ENCODE peak calls at places on chromosome 6, in six cellular contexts. B is HCT116, R is neural progenitor cell, Z is GM23248, Q is MM.1S, T is hepatocyte. Y is an unnamed sample.

GRCh38 chr6:119348308-119349040 is 1.1 kb downstream of the MAN1A1 start:
- DNase-seq in B (no peak), R (peak), T (peak), Q (peak), Z (peak), Y (peak)

GRCh38 chr6:5285081-5285480 is 23.8 kb downstream of the FARS2 start:
- DNase-seq in Z (no peak), B (no peak), R (no peak), T (no peak), Q (no peak), Y (no peak)

GRCh38 chr6:36685926-36686667 is 7.6 kb downstream of the CDKN1A start:
- DNase-seq in B (no peak), Q (no peak), Z (no peak), R (no peak), T (no peak), Y (no peak)

GRCh38 chr6:92989656-92990055 is 429.7 kb downstream of the EPHA7 start:
- DNase-seq in Q (no peak), Z (no peak), T (no peak), R (no peak), B (no peak), Y (no peak)

GRCh38 chr6:117907600-117908245 is 659 bp downstream of the SLC35F1 start:
- DNase-seq in Q (peak), T (peak), Z (peak), B (no peak), R (peak), Y (peak)

GRCh38 chr6:111862727-111863126 is 10.5 kb downstream of the FYN start:
- DNase-seq in R (peak), Z (no peak), T (no peak), Q (no peak), B (no peak), Y (peak)

GRCh38 chr6:112883095-112883494 is 536.0 kb downstream of the RFPL4B start:
- DNase-seq in R (no peak), T (no peak), Z (peak), B (no peak), Q (no peak), Y (no peak)

GRCh38 chr6:116015983-116016382 is 44.7 kb downstream of the FRK start:
- DNase-seq in Q (no peak), T (peak), B (no peak), R (no peak), Z (no peak), Y (no peak)

GRCh38 chr6:16320533-16321340 is 82.3 kb downstream of the GMPR start:
- DNase-seq in B (no peak), R (no peak), Z (peak), T (peak), Q (no peak), Y (no peak)

GRCh38 chr6:3290501-3291211 is 31.9 kb downstream of the PSMG4 start:
- DNase-seq in Q (no peak), T (no peak), R (no peak), B (no peak), Z (no peak), Y (no peak)

GRCh38 chr6:89487864-89488263 is 54.9 kb downstream of the ANKRD6 start:
- DNase-seq in B (no peak), Z (no peak), R (no peak), Q (no peak), T (peak), Y (no peak)

GRCh38 chr6:69668916-69669315 is 127.9 kb downstream of the LMBRD1 start:
- DNase-seq in Z (no peak), B (no peak), R (no peak), T (no peak), Q (no peak), Y (no peak)

GRCh38 chr6:35213824-35214756 is at the start of gene SCUBE3:
- DNase-seq in R (peak), Q (no peak), T (peak), B (no peak), Z (peak), Y (peak)

GRCh38 chr6:37631295-37631694 is 66.4 kb downstream of the MDGA1 start:
- DNase-seq in Z (no peak), R (no peak), B (no peak), Q (no peak), T (no peak), Y (no peak)

GRCh38 chr6:150915868-150916267 is 50.4 kb downstream of the MTHFD1L start:
- DNase-seq in T (no peak), Q (no peak), R (no peak), B (no peak), Z (peak), Y (no peak)

GRCh38 chr6:113246186-113246585 is 611.0 kb upstream of the MARCKS start:
- DNase-seq in B (no peak), Q (no peak), Z (no peak), T (no peak), R (no peak), Y (no peak)

GRCh38 chr6:123524781-123525180 is 112.0 kb downstream of the TRDN start:
- DNase-seq in R (no peak), T (no peak), Q (no peak), B (no peak), Z (no peak), Y (no peak)

GRCh38 chr6:110389689-110390382 is 25.5 kb downstream of the DDO start:
- DNase-seq in B (no peak), Q (peak), Z (no peak), T (no peak), R (no peak), Y (no peak)

GRCh38 chr6:56760842-56761241 is 118.2 kb upstream of the DST start:
- DNase-seq in R (no peak), Q (no peak), B (no peak), Z (no peak), T (no peak), Y (no peak)

GRCh38 chr6:43113431-43114260 is 37.5 kb downstream of the PTK7 start:
- DNase-seq in B (no peak), Z (peak), Q (no peak), T (no peak), R (no peak), Y (no peak)

GRCh38 chr6:42451146-42451594 is 556 bp downstream of the TRERF1 start:
- DNase-seq in Q (peak), R (no peak), Z (peak), B (no peak), T (no peak), Y (no peak)

GRCh38 chr6:55901765-55902164 is 26.4 kb upstream of the BMP5 start:
- DNase-seq in Z (no peak), T (no peak), Q (no peak), B (no peak), R (no peak), Y (no peak)

GRCh38 chr6:107862383-107862782 is 38.3 kb upstream of the SCML4 start:
- DNase-seq in T (no peak), B (no peak), Q (no peak), Z (no peak), R (no peak), Y (no peak)

GRCh38 chr6:33061987-33062386 is 11.5 kb downstream of the HLA-DPA1 start:
- DNase-seq in T (no peak), Q (peak), B (no peak), Z (no peak), R (no peak), Y (no peak)

GRCh38 chr6:28336284-28337024 is 506 bp upstream of the ZSCAN31 start:
- DNase-seq in B (no peak), T (peak), Z (no peak), Q (peak), R (peak), Y (no peak)

GRCh38 chr6:4583026-4583425 is 193.2 kb upstream of the CDYL start:
- DNase-seq in R (no peak), T (no peak), Z (peak), B (no peak), Q (no peak), Y (no peak)

GRCh38 chr6:43972915-43973304 is 154.3 kb downstream of the MRPL14 start:
- DNase-seq in T (peak), B (no peak), R (no peak), Q (no peak), Z (peak), Y (no peak)

GRCh38 chr6:165729307-165729936 is 66.4 kb upstream of the PDE10A start:
- DNase-seq in T (no peak), B (peak), Z (peak), Q (peak), R (peak), Y (peak)

GRCh38 chr6:3750324-3751018 is 1.0 kb downstream of the PXDC1 start:
- DNase-seq in T (peak), B (no peak), Z (peak), Q (no peak), R (peak), Y (peak)

GRCh38 chr6:123564363-123564762 is 72.4 kb downstream of the TRDN start:
- DNase-seq in R (no peak), Z (no peak), B (no peak), T (no peak), Q (no peak), Y (no peak)

DNA sequence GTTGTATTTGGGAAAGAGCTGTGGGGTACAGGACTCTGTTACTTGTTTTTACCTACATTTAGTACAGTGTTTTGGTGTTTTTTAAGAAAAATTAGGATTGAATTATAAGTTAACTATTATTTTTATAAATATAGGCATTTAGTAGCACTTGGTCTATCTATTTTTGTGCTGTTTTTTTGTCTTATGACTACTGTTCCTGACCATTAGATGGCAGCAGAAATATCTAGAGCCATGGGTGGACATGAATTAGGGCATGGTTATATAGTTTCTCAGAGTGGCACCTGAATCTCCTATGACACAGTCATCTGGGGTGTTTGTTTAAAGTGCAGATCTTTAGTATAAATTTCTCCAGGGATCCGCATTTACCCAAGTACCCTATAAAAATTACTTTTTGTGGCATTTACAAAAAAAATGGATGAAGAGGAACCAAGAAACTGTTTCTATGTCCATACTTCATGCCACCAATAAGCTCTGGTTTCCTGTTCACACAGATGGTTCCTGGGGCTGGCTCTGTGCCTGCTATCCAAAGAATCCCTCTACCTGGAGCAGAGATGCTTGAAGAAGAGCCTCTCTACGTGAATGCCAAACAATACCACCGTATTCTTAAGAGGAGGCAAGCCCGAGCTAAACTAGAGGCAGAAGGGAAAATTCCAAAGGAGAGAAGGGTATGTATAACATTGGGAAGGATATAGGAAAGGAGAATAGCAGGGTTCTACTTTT is 19.8 kb downstream of the NFYA start:
- DNase-seq in Z (peak), T (no peak), R (no peak), Q (peak), B (no peak), Y (peak)
- TF ChIP-seq EZH2phosphoT487 in Z (no peak), T (no peak), R (no peak), Q (no peak), B (no peak), Y (no peak)

GRCh38 chr6:169188051-169188863 is 65.4 kb downstream of the THBS2 start:
- DNase-seq in Q (no peak), B (no peak), R (no peak), Z (peak), T (no peak), Y (no peak)
- TF ChIP-seq EZH2phosphoT487 in Q (no peak), B (no peak), R (no peak), Z (no peak), T (no peak), Y (no peak)

DNA sequence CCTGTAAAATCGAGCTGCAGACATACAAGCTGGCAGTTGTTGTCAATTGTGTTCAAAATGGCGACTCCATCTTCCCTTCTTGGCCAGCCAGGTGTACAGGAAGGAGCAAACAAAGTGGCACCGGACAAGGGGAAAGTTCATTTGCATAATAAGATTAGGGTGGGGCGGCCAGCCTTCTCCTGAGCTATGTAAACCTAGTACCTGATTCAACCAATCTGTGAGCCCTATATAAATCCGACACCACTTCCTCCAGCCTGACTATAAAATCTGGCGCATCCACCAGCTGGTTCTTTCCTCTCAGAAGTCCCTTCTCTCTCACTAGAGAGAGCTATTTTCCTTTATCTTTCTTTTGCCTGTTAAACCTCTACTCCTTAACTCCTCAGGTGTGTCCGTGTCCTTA is 8.1 kb upstream of the HBS1L start:
- DNase-seq in B (no peak), Z (no peak), T (peak), Q (peak), R (no peak), Y (peak)
- TF ChIP-seq EZH2phosphoT487 in B (no peak), Z (no peak), T (no peak), Q (no peak), R (no peak), Y (no peak)

DNA sequence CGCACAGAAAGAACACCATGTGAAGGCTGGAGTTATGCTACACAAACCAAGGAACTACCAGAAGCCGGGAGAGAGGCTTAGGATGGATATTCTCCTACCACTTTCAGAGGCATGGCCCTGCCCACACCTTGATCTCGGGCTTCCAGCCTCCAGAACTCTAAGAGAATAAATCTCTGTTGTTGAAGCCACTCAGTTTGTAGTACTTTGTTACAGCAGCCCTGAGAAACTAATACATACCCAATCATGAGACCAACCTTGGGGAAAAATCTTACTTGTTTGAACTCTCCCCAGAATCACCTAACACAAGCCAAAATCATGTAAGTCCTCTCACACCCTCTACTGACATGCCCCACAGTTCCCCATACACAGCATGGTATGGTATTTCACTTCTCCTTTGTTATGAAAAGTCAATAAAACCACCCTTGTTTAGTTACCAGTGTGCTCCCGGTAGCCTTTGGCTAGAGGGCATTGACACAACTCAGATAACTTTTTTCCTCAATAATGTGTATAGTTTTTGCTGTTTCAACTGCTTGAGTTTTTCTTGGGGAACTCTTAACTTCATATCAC is 40.7 kb upstream of the SLC2A12 start:
- DNase-seq in R (no peak), T (no peak), Z (no peak), Q (peak), B (no peak), Y (peak)
- TF ChIP-seq EZH2phosphoT487 in R (no peak), T (no peak), Z (no peak), Q (no peak), B (no peak), Y (no peak)

DNA sequence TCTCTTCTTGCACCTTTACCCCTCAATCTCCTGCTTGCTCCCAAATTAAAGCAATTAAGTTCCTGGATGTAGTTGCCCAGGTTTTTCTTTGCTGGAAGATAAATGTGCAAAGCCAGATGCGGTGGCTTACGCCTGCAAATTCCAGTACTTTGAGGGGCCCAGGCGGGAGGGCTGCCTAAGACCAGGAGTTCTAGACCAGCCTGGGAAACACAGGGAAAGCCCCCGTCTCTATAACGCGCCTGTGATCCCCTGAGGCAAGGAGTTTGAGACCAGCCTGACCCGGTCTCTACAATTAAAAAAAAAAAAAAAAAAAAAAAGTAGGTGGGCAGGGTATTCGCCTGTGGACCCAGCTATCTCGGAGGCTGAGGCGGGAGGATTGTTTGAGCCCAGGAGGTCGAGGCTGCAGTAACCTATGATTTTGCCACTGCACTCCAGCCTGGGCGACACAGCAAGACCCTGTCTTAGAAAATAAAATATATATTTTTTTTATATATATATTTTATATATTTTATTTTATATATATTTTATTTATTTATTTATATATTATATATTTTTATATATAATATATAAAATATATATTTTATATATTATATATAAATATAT is 461 bp upstream of the DCDC2 start:
- DNase-seq in T (no peak), Z (no peak), Q (no peak), B (no peak), R (peak), Y (no peak)
- TF ChIP-seq EZH2phosphoT487 in T (no peak), Z (no peak), Q (no peak), B (no peak), R (no peak), Y (no peak)

GRCh38 chr6:6486595-6486994 is 101.9 kb upstream of the LY86 start:
- DNase-seq in R (no peak), B (no peak), T (no peak), Z (no peak), Q (no peak), Y (no peak)
- TF ChIP-seq EZH2phosphoT487 in R (no peak), B (no peak), T (no peak), Z (no peak), Q (no peak), Y (no peak)

DNA sequence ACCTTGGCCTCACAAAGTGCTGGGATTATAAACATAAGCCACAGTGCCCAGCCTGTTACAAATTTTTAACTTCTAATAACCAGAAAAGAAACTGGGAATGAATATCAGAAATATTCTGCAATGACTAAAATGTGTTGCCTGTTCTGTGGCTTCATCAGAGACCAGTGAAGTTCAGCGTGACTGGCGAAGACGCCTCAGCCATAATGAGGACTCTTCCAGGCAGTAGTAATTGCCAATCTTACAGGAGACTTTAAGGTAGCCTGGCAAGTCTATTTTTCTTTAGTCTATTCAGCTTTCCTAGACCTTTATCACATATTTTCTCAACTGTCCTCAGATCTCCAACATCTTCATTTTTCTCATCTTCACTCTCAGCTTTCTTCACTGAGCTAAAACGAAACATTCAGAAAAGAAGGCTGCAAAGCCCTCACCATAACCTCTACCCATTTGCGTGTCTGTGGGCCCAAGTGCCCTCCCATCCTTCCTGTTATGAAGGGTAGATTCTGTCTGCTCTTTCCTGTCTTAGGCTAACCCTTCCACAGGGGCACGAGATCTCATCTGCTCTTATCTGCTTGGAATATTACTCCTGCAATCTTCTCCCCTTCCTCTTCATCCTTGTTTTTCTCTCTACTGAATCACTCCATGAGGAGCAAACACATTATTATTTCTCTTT is 42.0 kb upstream of the OLIG3 start:
- DNase-seq in Q (no peak), R (no peak), B (no peak), Z (no peak), T (no peak), Y (no peak)
- TF ChIP-seq EZH2phosphoT487 in Q (no peak), R (no peak), B (no peak), Z (no peak), T (no peak), Y (no peak)

GRCh38 chr6:163709255-163709654 is 294.7 kb downstream of the QKI start:
- DNase-seq in Q (no peak), R (no peak), Z (no peak), B (no peak), T (no peak), Y (no peak)

GRCh38 chr6:163705923-163706322 is 291.4 kb downstream of the QKI start:
- DNase-seq in Q (peak), Z (no peak), T (no peak), B (no peak), R (no peak), Y (no peak)

GRCh38 chr6:163708459-163708858 is 293.9 kb downstream of the QKI start:
- DNase-seq in B (no peak), R (no peak), T (no peak), Q (no peak), Z (no peak), Y (no peak)

GRCh38 chr6:163707385-163708355 is 293.2 kb downstream of the QKI start:
- DNase-seq in T (no peak), Q (no peak), B (no peak), Z (no peak), R (no peak), Y (no peak)

DNA sequence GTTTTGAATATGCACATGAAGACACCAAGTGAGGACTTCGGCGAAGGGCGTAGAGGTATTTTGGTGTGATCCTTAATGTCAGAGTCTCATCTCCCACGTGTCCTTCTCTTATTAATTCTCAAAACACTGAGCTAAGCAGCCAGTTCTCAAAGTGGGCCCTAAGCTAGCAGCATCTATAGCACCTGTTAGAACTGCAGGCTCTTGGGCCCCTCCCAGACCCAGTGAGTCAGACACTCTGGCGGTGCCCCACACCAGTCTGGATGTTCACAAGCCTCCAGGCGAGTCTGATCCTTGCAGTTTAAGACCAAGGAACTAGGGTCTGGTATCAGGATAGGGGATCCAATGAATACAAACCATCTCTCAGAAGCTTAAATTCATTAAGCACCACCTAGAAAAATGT is 292.2 kb downstream of the QKI start:
- DNase-seq in Q (no peak), Z (no peak), R (no peak), B (no peak), T (no peak), Y (no peak)
- TF ChIP-seq EZH2phosphoT487 in Q (no peak), Z (no peak), R (no peak), B (no peak), T (no peak), Y (no peak)

GRCh38 chr6:133705731-133706130 is 183.2 kb upstream of the TCF21 start:
- DNase-seq in Q (no peak), T (no peak), R (no peak), B (no peak), Z (peak), Y (no peak)
- TF ChIP-seq EZH2phosphoT487 in Q (no peak), T (no peak), R (no peak), B (no peak), Z (no peak), Y (no peak)